ENCODE peak calls at places on chromosomes 2 and 18, in four cellular contexts. O is HepG2, L is GM12878, T is K562. V is an unnamed sample.

GRCh38 chr2:207035855-207036254 is 96.5 kb downstream of the CPO start:
- DNase-seq in O (no peak), L (no peak), T (no peak), V (no peak)

GRCh38 chr2:16569401-16569800 is 96.2 kb downstream of the CYRIA start:
- DNase-seq in O (no peak), L (no peak), T (no peak), V (no peak)

GRCh38 chr18:68215931-68216330 is 499.0 kb downstream of the TMX3 start:
- DNase-seq in T (no peak), O (no peak), L (no peak), V (no peak)

GRCh38 chr2:69132960-69133590 is 120.1 kb downstream of the ANTXR1 start:
- DNase-seq in L (no peak), O (no peak), T (no peak), V (no peak)

GRCh38 chr18:62061812-62062211 is 125.0 kb downstream of the PIGN start:
- DNase-seq in O (no peak), L (no peak), T (no peak), V (no peak)

GRCh38 chr2:206418968-206419367 is 24.4 kb upstream of the ADAM23 start:
- DNase-seq in L (no peak), T (no peak), O (no peak), V (no peak)

GRCh38 chr2:105397959-105398521 is 811 bp downstream of the FHL2 start:
- DNase-seq in L (no peak), T (no peak), O (no peak), V (no peak)

GRCh38 chr2:23487735-23488492 is 102.9 kb downstream of the KLHL29 start:
- DNase-seq in T (no peak), L (no peak), O (no peak), V (no peak)

GRCh38 chr18:65934874-65935273 is 184.1 kb downstream of the CDH7 start:
- DNase-seq in L (no peak), T (no peak), O (no peak), V (no peak)

GRCh38 chr2:95215018-95215612 is 7.8 kb downstream of the ZNF892 start:
- DNase-seq in O (no peak), T (no peak), L (no peak), V (no peak)

GRCh38 chr2:191840916-191841315 is 6.0 kb downstream of the CAVIN2 start:
- DNase-seq in L (no peak), O (no peak), T (no peak), V (no peak)

GRCh38 chr2:149906871-149907270 is 319.3 kb upstream of the MMADHC start:
- DNase-seq in L (no peak), O (no peak), T (no peak), V (no peak)

GRCh38 chr2:68225119-68225632 is 27.2 kb downstream of the PPP3R1 start:
- DNase-seq in L (peak; percentile 26), O (peak; percentile 68), T (peak; percentile 22), V (peak; percentile 32)

GRCh38 chr18:44844486-44844885 is 163.8 kb downstream of the SETBP1 start:
- DNase-seq in T (no peak), O (no peak), L (no peak), V (no peak)

GRCh38 chr2:56299166-56299806 is 115.5 kb downstream of the CCDC85A start:
- DNase-seq in L (no peak), O (no peak), T (no peak), V (no peak)

GRCh38 chr2:236337465-236338325 is 73.5 kb upstream of the ASB18 start:
- DNase-seq in L (no peak), T (no peak), O (no peak), V (no peak)

GRCh38 chr2:144082777-144083176 is 437.1 kb downstream of the ZEB2 start:
- DNase-seq in O (no peak), L (no peak), T (no peak), V (no peak)

GRCh38 chr2:144081272-144081671 is 438.6 kb downstream of the ZEB2 start:
- DNase-seq in O (no peak), L (no peak), T (no peak), V (no peak)

GRCh38 chr2:144084114-144084661 is 435.7 kb downstream of the ZEB2 start:
- DNase-seq in O (no peak), T (no peak), L (no peak), V (no peak)

GRCh38 chr2:144082327-144082726 is 437.6 kb downstream of the ZEB2 start:
- DNase-seq in L (no peak), T (no peak), O (no peak), V (no peak)

DNA sequence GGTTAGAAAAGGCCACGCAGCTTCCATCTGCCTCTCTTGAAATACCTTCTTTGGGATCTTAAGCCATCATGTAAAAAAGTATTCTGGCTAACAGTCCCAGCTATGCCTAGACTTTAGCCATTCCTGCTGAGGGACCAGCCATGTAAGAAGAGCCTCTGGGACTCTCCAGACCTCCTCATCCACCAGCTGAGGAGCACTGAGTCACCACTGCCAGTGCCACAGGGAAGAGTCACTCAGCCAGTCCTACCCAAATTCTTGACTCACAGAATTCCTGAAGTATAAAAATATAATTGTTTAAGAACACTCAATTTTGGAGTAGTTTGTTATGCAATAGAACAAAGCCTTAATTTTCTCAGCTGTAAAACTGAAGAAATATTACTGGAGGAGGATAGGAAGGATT is 436.7 kb downstream of the ZEB2 start:
- DNase-seq in L (no peak), O (no peak), T (no peak), V (no peak)
- TF ChIP-seq FOXK2 in L (no peak), O (no peak), T (no peak), V (no peak)

GRCh38 chr18:52348209-52348608 is 8.2 kb downstream of the DCC start:
- DNase-seq in L (no peak), T (peak; percentile 41), O (peak; percentile 28), V (peak; percentile 9)
- TF ChIP-seq FOXK2 in L (no peak), T (no peak), O (no peak), V (no peak)

GRCh38 chr18:58347135-58347534 is 281.8 kb downstream of the ALPK2 start:
- DNase-seq in L (no peak), T (no peak), O (no peak), V (no peak)

GRCh38 chr18:58344080-58344670 is 284.7 kb downstream of the ALPK2 start:
- DNase-seq in O (no peak), T (no peak), L (no peak), V (no peak)

GRCh38 chr18:58345875-58346274 is 283.0 kb downstream of the ALPK2 start:
- DNase-seq in O (no peak), L (no peak), T (no peak), V (no peak)

GRCh38 chr18:58341913-58342312 is 287.0 kb downstream of the ALPK2 start:
- DNase-seq in L (no peak), O (no peak), T (no peak), V (no peak)

GRCh38 chr18:58345064-58345463 is 283.8 kb downstream of the ALPK2 start:
- DNase-seq in O (no peak), L (no peak), T (no peak), V (no peak)
- TF ChIP-seq FOXK2 in O (no peak), L (no peak), T (no peak), V (no peak)

GRCh38 chr2:27297195-27297594 is 11.1 kb downstream of the UCN start:
- DNase-seq in T (no peak), O (no peak), L (no peak), V (no peak)

GRCh38 chr2:27294928-27295327 is 12.7 kb downstream of the TRIM54 start:
- DNase-seq in O (no peak), T (no peak), L (no peak), V (no peak)

GRCh38 chr2:27298391-27299080 is 9.7 kb downstream of the UCN start:
- DNase-seq in L (no peak), O (no peak), T (no peak), V (no peak)

GRCh38 chr2:27291865-27292264 is 9.6 kb downstream of the TRIM54 start:
- DNase-seq in O (peak; percentile 44), T (no peak), L (no peak), V (peak; percentile 26)

DNA sequence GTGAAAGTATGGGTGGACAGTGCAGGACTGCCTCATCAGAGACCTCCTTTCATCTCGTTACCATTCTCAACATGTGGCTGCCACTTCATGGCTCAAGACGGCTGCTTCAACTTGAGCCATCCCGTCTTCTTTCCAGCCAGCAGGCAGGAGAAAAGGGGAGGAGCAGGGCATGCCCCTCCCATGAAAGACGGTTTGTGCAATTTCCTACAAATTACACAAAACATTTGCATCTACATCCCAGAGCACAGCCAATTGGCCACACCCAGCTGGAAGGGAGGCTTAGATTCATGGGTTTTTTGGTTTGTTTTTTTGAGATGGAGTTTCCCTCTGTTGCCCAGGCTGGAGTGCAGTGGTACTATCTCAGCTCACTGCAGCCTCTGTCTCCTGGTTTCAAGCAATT is 11.8 kb downstream of the UCN start:
- DNase-seq in L (no peak), T (no peak), O (no peak), V (no peak)
- TF ChIP-seq FOXK2 in L (no peak), T (no peak), O (no peak), V (no peak)

GRCh38 chr2:162964513-162964912 is 125.9 kb upstream of the KCNH7 start:
- DNase-seq in T (no peak), O (no peak), L (no peak), V (no peak)
- TF ChIP-seq FOXK2 in T (no peak), O (no peak), L (no peak), V (no peak)